ENCODE peak calls at places on chromosomes 13 and 19, in four cellular contexts. F is cardiac muscle cell, X is neural progenitor cell, N is stomach. P is an unnamed sample. For H3K4me1, the result is how much of the 10 kb centered on the place peaks cover.

GRCh38 chr19:6717036-6717435 is 3.4 kb downstream of the C3 start:
- DNase-seq in F (no peak), N (no peak), X (no peak), P (no peak)

GRCh38 chr19:31548941-31549340 is 199.7 kb upstream of the TSHZ3 start:
- DNase-seq in X (peak), N (no peak), F (peak), P (no peak)

GRCh38 chr19:590396-590745 is 690 bp downstream of the HCN2 start:
- DNase-seq in X (peak), N (no peak), F (peak), P (no peak)

GRCh38 chr19:38562096-38562495 is 55.7 kb downstream of the MAP4K1 start:
- DNase-seq in X (no peak), N (no peak), F (no peak), P (no peak)

GRCh38 chr13:50800091-50800739 is 43.3 kb downstream of the DLEU7 start:
- DNase-seq in N (no peak), X (no peak), F (no peak), P (no peak)

GRCh38 chr19:33374406-33374703 is 846 bp downstream of the CEBPG start:
- DNase-seq in F (no peak), N (no peak), X (peak), P (no peak)

GRCh38 chr13:19940106-19940505 is 18.4 kb upstream of the ZMYM2 start:
- DNase-seq in X (peak), F (no peak), N (no peak), P (no peak)

GRCh38 chr19:47037766-47038165 is 10.7 kb downstream of the TMEM160 start:
- DNase-seq in N (no peak), F (no peak), X (no peak), P (no peak)

GRCh38 chr13:92136449-92137180 is 738.2 kb downstream of the GPC5 start:
- DNase-seq in X (no peak), F (peak), N (no peak), P (no peak)

GRCh38 chr13:23411706-23412105 is 21.8 kb downstream of the SACS start:
- DNase-seq in X (no peak), N (no peak), F (no peak), P (peak)

GRCh38 chr19:42095142-42095813 is 19.3 kb downstream of the ZNF574 start:
- DNase-seq in X (no peak), N (no peak), F (no peak), P (no peak)

GRCh38 chr19:35140207-35140897 is 1.7 kb downstream of the FXYD1 start:
- DNase-seq in N (no peak), F (no peak), X (no peak), P (peak)

GRCh38 chr13:19169991-19170390 is 11.6 kb downstream of the TUBA3C start:
- DNase-seq in F (no peak), N (no peak), X (no peak), P (no peak)

GRCh38 chr13:37645181-37645580 is 46.6 kb upstream of the POSTN start:
- DNase-seq in N (no peak), F (no peak), X (peak), P (no peak)

GRCh38 chr13:101049166-101049850 is 367.0 kb downstream of the NALCN start:
- DNase-seq in F (no peak), X (no peak), N (no peak), P (no peak)

GRCh38 chr13:98506343-98507059 is 70.4 kb downstream of the STK24 start:
- DNase-seq in N (no peak), F (no peak), X (no peak), P (no peak)

GRCh38 chr13:93180376-93180966 is 46.1 kb upstream of the GPC6 start:
- DNase-seq in X (no peak), F (peak), N (no peak), P (no peak)

GRCh38 chr13:113138792-113139551 is 16.4 kb downstream of the F10 start:
- DNase-seq in F (peak), N (peak), X (no peak), P (no peak)

GRCh38 chr13:44801990-44802389 is 187.3 kb downstream of the NUFIP1 start:
- DNase-seq in N (peak), F (peak), X (no peak), P (no peak)

DNA sequence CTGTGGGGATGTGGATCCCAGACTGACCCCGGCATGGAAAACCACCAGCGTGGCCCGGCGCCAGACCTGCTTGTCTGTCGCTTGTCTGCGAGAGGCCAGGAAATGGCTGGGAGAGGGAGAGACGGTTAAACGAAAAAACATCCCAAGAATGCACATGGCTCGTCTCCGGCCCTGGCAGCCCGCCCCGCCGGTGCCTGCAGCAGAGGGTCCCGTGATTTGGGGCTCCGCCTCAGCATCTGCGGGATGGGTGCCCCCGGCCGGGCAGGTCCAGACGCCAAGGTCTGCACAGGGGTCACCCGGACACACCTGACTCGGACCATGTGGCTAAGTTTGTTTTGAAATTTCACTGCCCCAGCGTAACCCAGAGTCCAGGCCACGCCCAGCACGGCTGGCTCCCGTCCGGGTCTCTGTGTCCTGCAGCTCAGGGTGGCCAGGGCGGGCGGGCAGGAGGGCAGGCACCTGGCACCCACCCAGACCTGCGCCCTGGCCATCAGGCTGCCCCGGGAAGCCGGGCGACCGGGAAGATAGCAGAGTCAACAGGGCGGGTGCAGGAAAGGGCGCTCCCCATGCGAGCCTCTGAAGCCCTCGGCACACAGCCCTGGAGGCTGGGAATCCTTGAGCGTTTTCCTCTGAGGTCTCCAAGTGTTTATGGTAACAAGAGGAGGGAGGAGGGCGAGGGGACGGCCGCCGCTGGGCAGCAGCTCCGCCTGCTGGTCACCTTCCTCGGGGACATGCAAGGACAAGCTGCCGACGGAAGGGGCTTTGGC is 103.2 kb downstream of the GADD45B start:
- DNase-seq in N (peak), F (peak), X (peak), P (peak)
- H3K4me3 ChIP-seq in N (peak), F (peak), X (peak), P (peak)

DNA sequence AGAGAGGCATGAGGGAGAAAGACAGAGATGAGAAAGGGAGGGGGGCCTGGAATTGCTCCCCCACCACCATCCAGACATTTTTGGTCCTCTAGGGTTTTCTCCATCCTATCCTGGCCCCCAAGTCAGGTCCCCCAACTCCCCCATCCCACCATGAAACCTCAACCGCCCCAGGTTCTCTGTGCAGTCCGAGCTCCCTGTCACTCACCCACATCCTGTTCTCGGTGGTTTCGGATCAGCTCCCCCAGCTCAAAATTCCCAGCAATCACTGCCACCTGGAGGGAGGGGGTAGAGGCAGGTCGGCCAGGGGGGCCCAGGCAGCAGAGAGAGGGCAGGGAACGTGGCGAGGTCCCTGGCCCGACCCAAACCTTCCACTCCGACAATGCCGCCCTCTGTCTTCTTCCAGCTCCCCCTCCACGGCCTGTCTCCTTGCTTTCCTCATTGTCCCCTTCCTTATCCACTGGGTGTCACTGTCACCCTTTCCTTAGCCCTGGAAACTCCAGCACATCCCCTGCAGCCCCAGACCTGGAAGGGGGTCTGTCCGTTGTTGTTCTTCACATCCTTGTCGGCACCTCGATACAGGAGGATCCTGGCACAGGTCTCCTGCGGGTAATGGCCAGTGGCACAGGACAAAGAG is 15.6 kb downstream of the SHANK1 start:
- DNase-seq in N (no peak), X (peak), F (peak), P (no peak)
- TF ChIP-seq CTCF in N (no peak), X (peak), F (no peak), P (no peak)

GRCh38 chr13:33349996-33350826 is 64.7 kb upstream of the STARD13 start:
- DNase-seq in X (peak), N (peak), F (peak), P (peak)
- H3K4me1 ChIP-seq in X (under half), N (half or more), F (under half), P (under half)

GRCh38 chr19:48686103-48686502 is 9.7 kb upstream of the FUT2 start:
- DNase-seq in X (no peak), N (no peak), F (no peak), P (no peak)

GRCh38 chr19:48685583-48685982 is 10.2 kb upstream of the FUT2 start:
- DNase-seq in X (no peak), F (no peak), N (no peak), P (no peak)

GRCh38 chr19:48681127-48681470 is 8.3 kb upstream of the NTN5 start:
- DNase-seq in N (peak), X (no peak), F (peak), P (no peak)

GRCh38 chr19:48680436-48681126 is 7.8 kb upstream of the NTN5 start:
- DNase-seq in X (no peak), F (no peak), N (no peak), P (no peak)

GRCh38 chr19:48683349-48683748 is 10.5 kb upstream of the NTN5 start:
- DNase-seq in N (no peak), X (no peak), F (peak), P (peak)
- H3K4me3 ChIP-seq in N (no peak), X (no peak), F (no peak), P (peak)

GRCh38 chr19:28063702-28064101 is 1149.2 kb downstream of the UQCRFS1 start:
- DNase-seq in N (no peak), F (no peak), X (no peak), P (no peak)

GRCh38 chr19:28065026-28065425 is 1147.9 kb downstream of the UQCRFS1 start:
- DNase-seq in X (no peak), F (no peak), N (no peak), P (no peak)

GRCh38 chr19:28067882-28068281 is 1145.1 kb downstream of the UQCRFS1 start:
- DNase-seq in N (no peak), F (no peak), X (no peak), P (no peak)

GRCh38 chr19:28066161-28066560 is 1146.8 kb downstream of the UQCRFS1 start:
- DNase-seq in N (no peak), X (no peak), F (no peak), P (no peak)

GRCh38 chr19:28066988-28067387 is 1146.0 kb downstream of the UQCRFS1 start:
- DNase-seq in F (no peak), X (no peak), N (no peak), P (no peak)
- TF ChIP-seq CTCF in F (no peak), X (no peak), N (no peak), P (no peak)

DNA sequence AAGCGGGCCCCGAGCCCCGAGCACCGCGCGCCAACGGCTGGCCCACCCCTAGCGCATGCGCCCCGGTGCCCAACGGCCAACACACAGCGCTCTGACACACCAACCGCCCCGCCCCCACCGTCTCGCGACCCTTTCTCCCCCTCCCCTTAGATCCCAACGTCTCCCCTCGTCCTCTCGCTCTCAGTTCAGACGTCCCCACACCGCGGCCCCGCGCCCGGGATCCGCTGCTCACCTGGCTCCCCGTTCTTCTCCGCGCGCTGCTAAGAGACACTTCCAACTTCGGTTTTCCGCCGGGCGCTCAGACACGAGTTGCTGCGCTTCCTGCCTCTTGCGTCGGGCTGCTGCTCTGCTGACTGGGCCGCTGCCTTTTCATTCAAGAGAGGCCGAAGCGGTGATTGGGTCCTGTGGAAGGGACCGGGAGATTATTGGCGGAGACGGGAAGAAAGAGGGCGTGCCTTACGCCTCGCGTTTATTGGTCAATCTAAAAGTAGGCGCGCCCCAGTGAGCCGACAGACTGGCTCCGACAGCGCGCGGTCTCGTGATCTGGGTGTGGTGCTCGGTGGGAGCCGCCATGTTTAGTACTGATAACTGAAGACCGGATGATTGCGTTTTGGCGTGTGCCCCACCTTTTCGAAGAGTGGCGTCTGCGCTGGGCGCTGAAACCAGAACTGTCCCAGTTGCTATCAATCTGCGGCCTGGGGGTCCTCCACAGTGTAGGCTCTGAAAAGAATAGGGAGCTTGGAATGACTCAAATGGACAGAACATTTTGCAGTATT is at the start of gene DDX39A:
- DNase-seq in F (peak), X (peak), N (peak), P (peak)
- H3K4me1 ChIP-seq in F (under half), X (under half), N (under half), P (under half)

DNA sequence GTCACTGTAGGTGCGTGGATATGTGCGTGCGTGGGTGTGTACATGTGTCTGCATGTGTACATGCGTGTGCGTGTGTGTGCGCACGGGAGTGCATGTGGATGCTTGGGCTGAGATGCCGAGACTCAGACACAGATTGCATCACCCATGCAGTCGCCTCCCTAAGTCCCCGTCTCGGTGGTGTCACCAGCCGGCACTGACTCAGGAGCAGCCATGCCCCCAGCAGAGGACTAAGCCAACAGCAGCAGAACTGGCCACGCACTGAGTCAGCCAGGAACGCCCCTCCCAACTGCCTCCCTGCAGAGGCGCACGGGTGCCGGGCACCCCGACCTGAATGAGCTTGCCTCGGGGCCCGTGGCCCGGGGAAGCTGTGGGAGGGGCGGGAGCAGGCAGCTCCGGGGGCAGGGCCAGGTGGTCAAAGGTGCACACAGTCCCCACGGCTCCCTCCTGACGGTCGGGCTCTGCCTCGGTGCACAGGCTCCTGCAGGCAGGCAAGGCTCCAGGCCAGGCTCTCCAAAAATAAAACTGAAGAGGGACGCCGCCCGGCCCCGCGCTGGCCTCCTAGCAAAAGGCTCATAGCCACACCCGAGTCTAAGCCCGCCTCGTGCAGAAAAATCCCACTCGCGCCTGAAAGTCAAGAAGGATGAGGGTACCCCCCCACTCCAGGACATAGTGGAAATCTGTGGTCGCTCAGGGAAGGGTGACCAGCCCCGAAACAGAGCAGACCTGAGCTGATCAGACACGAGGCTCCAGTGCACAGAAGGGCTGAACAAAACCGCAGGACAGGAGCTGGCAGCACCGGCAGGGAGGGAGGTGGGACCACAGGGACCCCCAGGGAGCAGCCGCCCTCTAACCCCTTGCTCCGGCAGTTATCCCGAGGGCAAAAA is 49.2 kb downstream of the GADD45B start:
- DNase-seq in F (peak), X (no peak), N (peak), P (no peak)
- H3K4me3 ChIP-seq in F (no peak), X (no peak), N (peak), P (peak)

DNA sequence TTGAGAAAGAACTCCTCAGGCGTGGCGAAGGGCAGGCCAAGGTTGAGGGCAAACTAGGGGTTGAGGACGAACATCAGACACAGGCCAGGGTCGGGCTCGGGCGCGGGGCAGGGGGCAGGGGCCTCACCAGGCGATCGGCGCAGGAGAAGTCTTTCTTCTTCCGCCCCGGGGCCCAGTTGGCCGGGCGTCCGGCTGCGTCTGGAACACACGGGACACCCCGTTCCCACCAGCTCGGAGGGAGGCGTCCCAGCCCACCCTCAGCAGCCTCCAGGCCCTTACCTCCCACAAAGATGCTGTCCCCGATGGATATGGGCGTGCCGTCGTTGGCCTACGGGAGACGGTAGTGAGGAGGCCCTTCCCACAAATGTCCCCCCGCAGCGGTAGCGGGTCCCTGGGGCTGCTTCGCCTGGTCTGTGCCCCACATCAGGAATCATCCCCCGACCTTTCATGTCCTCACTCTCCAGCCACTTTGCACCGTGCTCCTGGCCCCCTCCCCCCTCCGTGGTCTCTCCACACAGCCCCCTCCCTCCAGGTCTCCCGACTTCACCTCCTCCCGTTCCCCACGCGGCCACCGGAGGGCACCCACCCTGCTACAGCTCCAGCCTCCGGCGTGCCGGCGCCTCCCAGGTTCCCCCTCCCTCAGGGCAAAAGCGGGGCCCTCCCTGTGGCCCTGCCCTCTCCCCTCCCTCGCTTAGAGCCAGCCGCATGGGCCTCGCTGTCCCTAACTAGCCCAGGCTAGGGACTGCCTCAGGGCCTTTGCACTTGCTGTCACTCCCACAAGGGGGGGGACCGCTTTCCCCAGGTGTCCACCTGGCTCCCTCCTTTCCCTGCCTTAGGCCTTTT is 4.7 kb downstream of the PNKP start:
- DNase-seq in X (peak), F (no peak), N (no peak), P (no peak)
- TF ChIP-seq CTCF in X (peak), F (peak), N (no peak), P (no peak)

GRCh38 chr19:18608805-18609716 is 2.5 kb upstream of the CRLF1 start:
- DNase-seq in X (no peak), F (no peak), N (no peak), P (no peak)
- H3K4me1 ChIP-seq in X (half or more), F (under half), N (half or more), P (under half)